ENCODE peak calls at places on chromosomes 16 and 17, in nine cellular contexts. L is stomach; Z is neuronal stem cell; H is spleen; J is naive thymus-derived CD4-positive, alpha-beta T cell; S is SJSA1; X is left ventricle myocardium inferior; M is aorta; T is CD8-positive, alpha-beta memory T cell. W is an unnamed sample.

GRCh38 chr17:28272166-28272565 is 46.8 kb upstream of the TMEM97 start:
- DNase-seq in T (no peak), X (no peak), S (no peak), J (no peak), M (no peak), L (no peak), H (no peak), Z (no peak), W (no peak)

GRCh38 chr17:15659236-15659635 is 24.9 kb downstream of the TRIM16 start:
- DNase-seq in S (peak; percentile 84), T (no peak), Z (no peak), L (no peak), J (no peak), H (no peak), M (no peak), X (no peak), W (no peak)

GRCh38 chr16:11312718-11313492 is 31.8 kb upstream of the PRM1 start:
- DNase-seq in Z (no peak), X (no peak), L (peak; percentile 59), M (no peak), H (no peak), S (peak; percentile 90), J (no peak), T (no peak), W (peak; percentile 46)

GRCh38 chr17:80195141-80195540 is 25.0 kb downstream of the SGSH start:
- DNase-seq in S (no peak), J (no peak), H (peak; percentile 75), Z (no peak), T (no peak), X (no peak), L (no peak), M (no peak), W (no peak)

GRCh38 chr17:74642556-74642955 is 19.0 kb upstream of the CD300E start:
- DNase-seq in M (no peak), X (no peak), H (no peak), L (no peak), T (no peak), S (no peak), Z (no peak), J (no peak), W (no peak)

GRCh38 chr17:27256225-27257030 is 37.5 kb upstream of the WSB1 start:
- DNase-seq in T (no peak), L (no peak), X (no peak), Z (no peak), M (no peak), J (no peak), H (no peak), S (peak; percentile 16), W (no peak)

GRCh38 chr16:66953462-66954096 is 7.5 kb upstream of the CES3 start:
- DNase-seq in S (no peak), X (no peak), T (no peak), J (no peak), H (no peak), M (no peak), L (peak; percentile 28), Z (no peak), W (no peak)

GRCh38 chr17:81518785-81519283 is 6.2 kb upstream of the ACTG1 start:
- DNase-seq in J (no peak), S (no peak), T (no peak), M (peak; percentile 83), H (peak; percentile 93), L (peak; percentile 70), X (peak; percentile 55), Z (no peak), W (peak; percentile 55)

GRCh38 chr17:21463779-21464407 is 87.7 kb downstream of the KCNJ12 start:
- DNase-seq in X (no peak), M (no peak), T (no peak), Z (no peak), L (no peak), J (no peak), S (no peak), H (no peak), W (no peak)

GRCh38 chr17:78953356-78954350 is 26.1 kb downstream of the LGALS3BP start:
- DNase-seq in H (no peak), T (no peak), M (no peak), X (no peak), J (no peak), S (no peak), Z (no peak), L (no peak), W (peak; percentile 60)

DNA sequence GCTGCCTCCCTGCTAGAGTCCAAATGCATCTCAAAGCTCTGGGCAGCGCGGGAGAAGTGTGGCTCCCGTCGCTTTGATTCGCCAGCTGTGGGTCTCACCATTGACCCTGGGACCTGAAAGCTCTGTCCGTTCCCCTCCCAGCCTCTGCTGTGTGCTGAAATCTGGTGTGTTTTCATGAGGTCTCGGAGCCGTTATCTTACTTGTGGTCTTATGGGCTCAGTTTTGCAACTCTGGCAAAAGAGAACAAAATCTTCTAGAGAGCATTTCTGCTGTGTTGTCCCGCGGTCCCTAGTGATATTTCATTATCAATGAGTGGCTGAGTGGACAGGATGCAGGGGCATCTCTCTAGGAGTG is 13.3 kb downstream of the CRISPLD2 start:
- DNase-seq in M (no peak), X (no peak), L (no peak), H (no peak), T (no peak), Z (no peak), S (no peak), J (no peak), W (no peak)
- H3K4me3 ChIP-seq in M (no peak overlapping the region), X (peak overlapping the region; percentile 42), L (no peak overlapping the region), H (no peak overlapping the region), T (no peak overlapping the region), Z (no peak overlapping the region), S (no peak overlapping the region), J (no peak overlapping the region), W (no peak overlapping the region)

GRCh38 chr16:35689764-35690163 is 2230.4 kb downstream of the TP53TG3F start:
- DNase-seq in Z (no peak), J (no peak), T (no peak), S (no peak), M (no peak), X (no peak), L (no peak), H (no peak), W (no peak)

GRCh38 chr16:35686595-35686994 is 2227.2 kb downstream of the TP53TG3F start:
- DNase-seq in T (no peak), S (no peak), L (no peak), Z (no peak), X (no peak), H (no peak), M (no peak), J (no peak), W (no peak)

GRCh38 chr16:35687071-35687470 is 2227.7 kb downstream of the TP53TG3F start:
- DNase-seq in J (no peak), Z (no peak), M (peak; percentile 24), X (no peak), S (no peak), H (no peak), L (no peak), T (no peak), W (no peak)

GRCh38 chr16:35690413-35690812 is 2231.0 kb downstream of the TP53TG3F start:
- DNase-seq in L (no peak), X (no peak), T (no peak), J (no peak), Z (no peak), H (no peak), M (no peak), S (no peak), W (no peak)

DNA sequence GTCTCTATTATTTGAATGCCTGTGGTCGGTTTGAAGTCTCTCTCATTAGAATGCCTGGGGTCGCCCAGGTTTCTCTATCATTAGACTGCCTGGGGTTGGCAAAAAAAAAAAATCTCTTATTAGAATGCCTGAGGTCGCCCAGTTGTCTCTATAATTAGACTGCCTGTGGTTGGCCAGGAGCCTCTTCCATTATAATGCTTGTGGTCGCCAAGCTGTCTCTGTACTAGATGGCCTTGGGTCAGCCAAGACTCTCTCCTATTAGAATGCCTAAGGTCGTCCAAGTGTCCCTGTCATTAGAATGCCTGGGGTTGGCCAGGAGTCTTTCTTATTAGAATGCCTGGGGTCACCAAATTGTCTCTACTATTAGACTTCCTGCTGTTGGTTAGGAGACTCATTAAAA is 2228.4 kb downstream of the TP53TG3F start:
- DNase-seq in H (no peak), S (no peak), T (no peak), L (no peak), Z (no peak), J (no peak), M (no peak), X (no peak), W (no peak)
- H3K9me3 ChIP-seq in H (peaks cover 54% of the 10 kb centered on the region), S (no peaks in the 10 kb centered on the region), T (peaks cover 6% of the 10 kb centered on the region), L (peaks cover 97% of the 10 kb centered on the region), Z (peaks cover 32% of the 10 kb centered on the region), J (no peaks in the 10 kb centered on the region), M (no peaks in the 10 kb centered on the region), X (peaks cover 43% of the 10 kb centered on the region), W (no peaks in the 10 kb centered on the region)

DNA sequence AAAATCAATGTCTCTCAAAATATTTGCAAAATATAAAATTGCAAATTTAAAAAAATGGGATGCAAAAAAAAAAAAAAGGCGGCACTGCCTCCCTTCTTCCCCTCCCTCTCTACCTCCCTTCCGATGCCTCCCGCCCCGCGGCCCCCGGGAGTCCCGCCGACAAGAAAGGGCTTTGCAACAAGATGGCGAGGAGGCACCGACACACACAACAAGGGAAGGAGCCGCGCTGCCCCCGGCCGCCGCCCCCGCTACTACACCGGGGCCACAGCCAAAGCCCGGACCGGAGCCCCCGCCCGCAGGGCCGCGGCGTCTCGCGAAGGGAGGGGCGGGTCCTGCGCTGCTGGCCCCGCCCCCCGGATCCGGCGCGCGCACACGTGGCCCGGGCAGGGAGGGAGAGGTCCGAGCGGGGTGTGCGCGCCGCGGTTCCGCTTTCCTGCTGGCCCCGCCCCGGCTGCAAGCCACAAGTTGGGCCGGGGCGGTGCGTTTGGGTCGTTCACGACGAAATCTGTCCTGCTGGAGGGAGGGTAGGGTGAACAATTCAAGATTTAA is at the start of gene MNT:
- DNase-seq in H (peak; percentile 99), T (peak; percentile 96), L (peak; percentile 95), M (peak; percentile 97), Z (peak; percentile 94), S (peak; percentile 99), X (peak; percentile 94), J (peak; percentile 97), W (peak; percentile 98)
- H3K4me1 ChIP-seq in H (peaks cover 75% of the 10 kb centered on the region), T (peaks cover 42% of the 10 kb centered on the region), L (peaks cover 68% of the 10 kb centered on the region), M (peaks cover 2% of the 10 kb centered on the region), Z (peaks cover 42% of the 10 kb centered on the region), S (peaks cover 53% of the 10 kb centered on the region), X (peaks cover 85% of the 10 kb centered on the region), J (peaks cover 6% of the 10 kb centered on the region), W (peaks cover 15% of the 10 kb centered on the region)

GRCh38 chr17:76844485-76844829 is 23.7 kb upstream of the MGAT5B start:
- DNase-seq in T (no peak), J (no peak), S (no peak), L (no peak), M (no peak), H (no peak), X (no peak), Z (no peak), W (no peak)
- H3K4me3 ChIP-seq in T (no peak overlapping the region), J (no peak overlapping the region), S (no peak overlapping the region), L (no peak overlapping the region), M (no peak overlapping the region), H (no peak overlapping the region), X (no peak overlapping the region), Z (no peak overlapping the region), W (no peak overlapping the region)